ENCODE peak calls at places on chromosomes 1 and 21, in eight cellular contexts. U is GM23248, N is OCI-LY7, B is PC-3, Y is PC-9, J is MM.1S, P is HCT116, W is SK-N-SH. M is an unnamed sample.

GRCh38 chr1:21290546-21290944 is 282 bp upstream of the ECE1 start:
- DNase-seq in J (peak; percentile 68), N (peak; percentile 80), U (no peak), Y (no peak), W (no peak), B (no peak), P (no peak), M (no peak)

GRCh38 chr1:205430631-205431305 is 8.9 kb upstream of the LEMD1 start:
- DNase-seq in W (no peak), U (peak; percentile 58), P (no peak), N (peak; percentile 88), J (peak; percentile 70), Y (peak; percentile 48), B (peak; percentile 22), M (peak; percentile 69)

GRCh38 chr1:62782197-62782886 is 1.6 kb upstream of the ATG4C start:
- DNase-seq in Y (no peak), W (no peak), U (peak; percentile 81), B (peak; percentile 15), J (no peak), N (no peak), P (no peak), M (no peak)

GRCh38 chr1:32208891-32209309 is at the start of gene DCDC2B:
- DNase-seq in Y (peak; percentile 93), W (peak; percentile 43), N (no peak), U (peak; percentile 29), J (no peak), P (no peak), B (peak; percentile 74), M (peak; percentile 53)

GRCh38 chr1:151251656-151252470 is 2.7 kb upstream of the PSMD4 start:
- DNase-seq in J (peak; percentile 89), U (peak; percentile 90), N (peak; percentile 87), P (peak; percentile 60), Y (peak; percentile 42), W (peak; percentile 74), B (peak; percentile 86), M (peak; percentile 90)

GRCh38 chr21:45537746-45538291 is 4.4 kb downstream of the SLC19A1 start:
- DNase-seq in P (no peak), Y (no peak), N (no peak), W (no peak), J (no peak), B (no peak), U (no peak), M (no peak)

GRCh38 chr1:227793948-227794812 is 21.3 kb upstream of the PRSS38 start:
- DNase-seq in U (peak; percentile 95), J (no peak), Y (peak; percentile 54), N (no peak), W (peak; percentile 89), P (no peak), B (no peak), M (peak; percentile 60)

GRCh38 chr1:226754797-226755533 is 15.9 kb upstream of the ITPKB start:
- DNase-seq in J (no peak), U (no peak), B (no peak), P (no peak), N (no peak), W (no peak), Y (no peak), M (no peak)

GRCh38 chr21:16563795-16564194 is 834.0 kb downstream of the USP25 start:
- DNase-seq in W (no peak), B (peak; percentile 44), N (no peak), P (no peak), U (peak; percentile 12), J (no peak), Y (peak; percentile 83), M (no peak)

GRCh38 chr21:41008971-41009370 is 159.0 kb upstream of the BACE2 start:
- DNase-seq in J (no peak), U (no peak), B (no peak), N (no peak), P (no peak), Y (no peak), W (no peak), M (no peak)

GRCh38 chr21:36859744-36860501 is 106.5 kb downstream of the HLCS start:
- DNase-seq in J (peak; percentile 33), P (no peak), U (peak; percentile 45), B (peak; percentile 93), N (peak; percentile 61), Y (peak; percentile 76), W (peak; percentile 41), M (peak; percentile 83)

GRCh38 chr1:158931055-158931737 is at the start of gene PYHIN1:
- DNase-seq in P (no peak), B (no peak), J (peak; percentile 21), U (no peak), W (no peak), Y (no peak), N (peak; percentile 79), M (no peak)

GRCh38 chr1:80441664-80442063 is 1359.1 kb upstream of the ADGRL2 start:
- DNase-seq in Y (no peak), W (no peak), J (no peak), B (peak; percentile 21), P (no peak), N (no peak), U (no peak), M (no peak)

GRCh38 chr1:232621050-232621449 is 8.9 kb downstream of the SIPA1L2 start:
- DNase-seq in Y (no peak), N (no peak), J (no peak), B (no peak), U (no peak), P (no peak), W (no peak), M (no peak)

GRCh38 chr1:115838426-115838804 is 2.5 kb downstream of the NHLH2 start:
- DNase-seq in J (no peak), N (no peak), W (peak; percentile 21), B (no peak), P (no peak), U (no peak), Y (no peak), M (no peak)

GRCh38 chr1:152539901-152540300 is 25.6 kb downstream of the CRCT1 start:
- DNase-seq in J (no peak), B (no peak), U (no peak), Y (no peak), W (no peak), P (no peak), N (no peak), M (no peak)
- H3K9me2 ChIP-seq in J (no peaks in the 10 kb centered on the region), B (no peaks in the 10 kb centered on the region), U (no peaks in the 10 kb centered on the region), Y (no peaks in the 10 kb centered on the region), W (no peaks in the 10 kb centered on the region), P (no peaks in the 10 kb centered on the region), N (no peaks in the 10 kb centered on the region), M (no peaks in the 10 kb centered on the region)

GRCh38 chr1:181607524-181607923 is 124.2 kb downstream of the CACNA1E start:
- DNase-seq in U (no peak), B (no peak), P (no peak), W (no peak), J (no peak), Y (no peak), N (no peak), M (no peak)
- H3K9me2 ChIP-seq in U (no peaks in the 10 kb centered on the region), B (no peaks in the 10 kb centered on the region), P (no peaks in the 10 kb centered on the region), W (no peaks in the 10 kb centered on the region), J (no peaks in the 10 kb centered on the region), Y (no peaks in the 10 kb centered on the region), N (no peaks in the 10 kb centered on the region), M (no peaks in the 10 kb centered on the region)

GRCh38 chr1:114043548-114043947 is 64.3 kb downstream of the OLFML3 start:
- DNase-seq in W (no peak), N (no peak), P (no peak), B (no peak), J (no peak), Y (no peak), U (no peak), M (no peak)
- H3K9me2 ChIP-seq in W (no peaks in the 10 kb centered on the region), N (no peaks in the 10 kb centered on the region), P (no peaks in the 10 kb centered on the region), B (no peaks in the 10 kb centered on the region), J (no peaks in the 10 kb centered on the region), Y (no peaks in the 10 kb centered on the region), U (no peaks in the 10 kb centered on the region), M (no peaks in the 10 kb centered on the region)

GRCh38 chr1:114043046-114043445 is 63.8 kb downstream of the OLFML3 start:
- DNase-seq in Y (no peak), W (no peak), B (no peak), J (no peak), U (no peak), P (no peak), N (no peak), M (no peak)
- H3K9me2 ChIP-seq in Y (no peaks in the 10 kb centered on the region), W (no peaks in the 10 kb centered on the region), B (no peaks in the 10 kb centered on the region), J (no peaks in the 10 kb centered on the region), U (no peaks in the 10 kb centered on the region), P (no peaks in the 10 kb centered on the region), N (no peaks in the 10 kb centered on the region), M (no peaks in the 10 kb centered on the region)

DNA sequence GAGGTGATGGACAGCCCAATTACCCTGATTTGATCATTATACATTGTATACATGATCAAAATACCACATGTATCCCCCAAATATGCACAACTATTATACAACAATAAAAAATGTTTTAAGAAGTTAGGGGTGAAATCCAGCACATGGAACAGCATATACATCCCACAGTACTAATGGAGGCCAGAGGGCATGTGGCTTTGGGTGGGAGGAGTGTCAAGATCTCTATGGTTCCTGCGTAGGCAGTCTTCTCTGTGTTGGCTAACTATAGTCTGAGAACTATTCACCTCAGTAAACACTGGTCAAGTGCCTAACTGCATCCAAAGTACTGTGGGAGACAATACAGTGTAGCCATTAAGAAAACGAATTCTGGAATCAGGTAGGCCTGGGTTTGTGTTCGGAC is 74.1 kb downstream of the GADD45A start:
- DNase-seq in Y (no peak), U (no peak), P (no peak), W (no peak), N (no peak), J (no peak), B (no peak), M (no peak)
- H3K9me2 ChIP-seq in Y (no peaks in the 10 kb centered on the region), U (no peaks in the 10 kb centered on the region), P (no peaks in the 10 kb centered on the region), W (no peaks in the 10 kb centered on the region), N (no peaks in the 10 kb centered on the region), J (no peaks in the 10 kb centered on the region), B (no peaks in the 10 kb centered on the region), M (no peaks in the 10 kb centered on the region)

GRCh38 chr1:203906932-203907331 is 45.5 kb downstream of the SNRPE start:
- DNase-seq in P (peak; percentile 66), W (no peak), Y (peak; percentile 50), N (no peak), B (peak; percentile 97), J (no peak), U (peak; percentile 94), M (peak; percentile 50)
- H3K9me2 ChIP-seq in P (no peaks in the 10 kb centered on the region), W (no peaks in the 10 kb centered on the region), Y (no peaks in the 10 kb centered on the region), N (no peaks in the 10 kb centered on the region), B (no peaks in the 10 kb centered on the region), J (no peaks in the 10 kb centered on the region), U (no peaks in the 10 kb centered on the region), M (no peaks in the 10 kb centered on the region)

DNA sequence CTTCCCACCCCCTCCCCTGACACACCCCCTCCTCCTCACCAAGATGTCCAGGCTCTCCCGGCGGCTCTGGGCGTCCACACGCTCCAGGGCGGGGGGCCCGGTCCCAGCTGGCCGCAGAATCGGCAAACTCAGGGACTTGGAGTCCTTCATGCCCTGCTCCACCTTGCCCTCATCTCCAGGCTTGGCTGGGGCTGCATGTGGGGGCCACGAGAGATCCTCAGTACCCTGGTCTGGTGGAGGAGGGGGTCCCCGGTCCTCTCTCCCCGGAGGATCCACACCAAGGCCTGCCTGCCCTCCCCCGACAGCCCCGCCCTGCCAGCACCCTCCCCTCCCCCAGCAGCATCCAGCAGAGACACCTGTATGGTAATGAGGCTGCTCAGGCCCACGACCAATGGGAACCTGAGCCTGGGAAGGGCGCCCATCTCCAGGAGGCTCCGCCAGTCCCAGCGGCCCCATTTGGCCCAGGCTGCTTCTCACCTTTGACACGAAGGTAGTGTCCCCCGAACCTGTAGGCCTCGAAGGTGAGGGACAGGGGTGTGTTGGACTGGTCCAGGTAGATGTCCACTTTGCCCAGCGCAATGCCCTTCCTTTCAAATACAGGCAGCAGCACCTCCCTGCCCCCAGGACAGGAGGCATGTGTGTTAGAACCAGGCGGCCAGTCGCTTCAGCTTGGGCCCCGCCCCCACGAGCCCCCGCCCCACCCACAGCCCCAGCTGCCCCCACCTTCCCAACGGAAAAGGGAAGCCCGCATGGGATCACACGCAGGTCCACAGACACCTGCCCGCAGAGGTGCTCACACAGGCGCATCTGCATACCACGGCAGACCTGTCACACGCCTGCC is 8.2 kb upstream of the TNFRSF25 start:
- DNase-seq in Y (no peak), P (no peak), N (no peak), U (no peak), B (no peak), W (no peak), J (no peak), M (no peak)
- H3K9me2 ChIP-seq in Y (no peaks in the 10 kb centered on the region), P (no peaks in the 10 kb centered on the region), N (no peaks in the 10 kb centered on the region), U (no peaks in the 10 kb centered on the region), B (no peaks in the 10 kb centered on the region), W (no peaks in the 10 kb centered on the region), J (no peaks in the 10 kb centered on the region), M (no peaks in the 10 kb centered on the region)

M was measured in hepatocyte.